ENCODE peak calls at places on chromosomes 11 and 22, in four cellular contexts. U is Right ventricle myocardium superior, K is T-helper 17 cell, Y is lower lobe of right lung. I is an unnamed sample.

GRCh38 chr11:122793500-122793899 is 44.8 kb upstream of the CRTAM start:
- ATAC-seq in U (no peak), Y (no peak), K (no peak), I (no peak)

GRCh38 chr11:65642014-65642671 is 4.2 kb downstream of the SIPA1 start:
- ATAC-seq in K (no peak), Y (no peak), U (no peak), I (no peak)

GRCh38 chr11:26842458-26842841 is 120.6 kb upstream of the SLC5A12 start:
- ATAC-seq in K (no peak), U (peak; percentile 87), Y (no peak), I (peak; percentile 65)

GRCh38 chr11:18204771-18205170 is 31.8 kb downstream of the SAA4 start:
- ATAC-seq in Y (peak; percentile 51), U (no peak), K (no peak), I (no peak)

GRCh38 chr11:12453243-12453642 is 75.9 kb downstream of the PARVA start:
- ATAC-seq in U (peak; percentile 38), K (no peak), Y (no peak), I (no peak)

GRCh38 chr11:44763111-44763820 is 36.5 kb downstream of the TSPAN18 start:
- ATAC-seq in U (no peak), K (no peak), Y (no peak), I (no peak)

GRCh38 chr11:117528061-117528780 is 200.6 kb downstream of the CEP164 start:
- ATAC-seq in Y (no peak), U (no peak), K (no peak), I (no peak)

GRCh38 chr11:122746050-122746478 is 90.5 kb downstream of the UBASH3B start:
- ATAC-seq in Y (peak; percentile 77), K (peak; percentile 66), U (no peak), I (no peak)

GRCh38 chr22:22111267-22111751 is 128.7 kb upstream of the TOP3B start:
- ATAC-seq in Y (peak; percentile 23), K (peak; percentile 56), U (no peak), I (no peak)

GRCh38 chr11:118007040-118007439 is 20.8 kb downstream of the IL10RA start:
- ATAC-seq in K (no peak), U (no peak), Y (no peak), I (no peak)

GRCh38 chr11:130110325-130111108 is 40.8 kb downstream of the APLP2 start:
- ATAC-seq in U (no peak), K (no peak), Y (no peak), I (no peak)

GRCh38 chr22:25027959-25028840 is 75.7 kb downstream of the KIAA1671 start:
- ATAC-seq in U (no peak), Y (no peak), K (no peak), I (no peak)

GRCh38 chr11:45860764-45861510 is 13.7 kb downstream of the CRY2 start:
- ATAC-seq in K (no peak), U (no peak), Y (no peak), I (no peak)

GRCh38 chr11:20004856-20005255 is 155.4 kb downstream of the DBX1 start:
- ATAC-seq in Y (no peak), K (no peak), U (no peak), I (no peak)

GRCh38 chr11:76096552-76096951 is 109.8 kb downstream of the WNT11 start:
- ATAC-seq in Y (no peak), K (no peak), U (no peak), I (no peak)

GRCh38 chr11:125314264-125315087 is 149.9 kb downstream of the PKNOX2 start:
- ATAC-seq in U (peak; percentile 59), K (no peak), Y (peak; percentile 19), I (peak; percentile 40)

GRCh38 chr22:46381142-46381541 is 45.6 kb downstream of the TRMU start:
- ATAC-seq in Y (no peak), K (no peak), U (no peak), I (no peak)

GRCh38 chr11:92504534-92504933 is 279.9 kb downstream of the FAT3 start:
- ATAC-seq in Y (no peak), K (no peak), U (no peak), I (no peak)

GRCh38 chr11:126636911-126637799 is 281.7 kb downstream of the ST3GAL4 start:
- ATAC-seq in U (no peak), Y (no peak), K (no peak), I (no peak)

GRCh38 chr11:118910309-118911112 is 15.2 kb downstream of the BCL9L start:
- ATAC-seq in U (peak; percentile 54), Y (peak; percentile 75), K (peak; percentile 41), I (peak; percentile 50)

GRCh38 chr11:108206171-108206570 is 16.3 kb downstream of the NPAT start:
- ATAC-seq in K (no peak), Y (no peak), U (peak; percentile 75), I (no peak)

GRCh38 chr11:3835100-3835485 is 5.7 kb downstream of the RHOG start:
- ATAC-seq in U (no peak), K (no peak), Y (peak; percentile 3), I (no peak)

GRCh38 chr11:126698576-126698975 is 302.0 kb downstream of the KIRREL3 start:
- ATAC-seq in U (no peak), Y (no peak), K (no peak), I (no peak)

GRCh38 chr11:26191193-26191592 is 140.7 kb upstream of the ANO3 start:
- ATAC-seq in U (no peak), Y (no peak), K (no peak), I (no peak)